ENCODE peak calls at places on chromosomes 16 and 17, in six cellular contexts. One of them, this sample, is unnamed.
A peak's percentile ranks its signal among the peaks of the same experiment; 100 is the strongest.

GRCh38 chr17:77602062-77602746 is 356.3 kb upstream of the TNRC6C start:
- DNase-seq in CD8-positive, alpha-beta T cell: no peak
- DNase-seq in left ventricle myocardium inferior: peak; percentile 73
- DNase-seq in iPS-NIHi11: no peak
- DNase-seq in activated naive CD8-positive, alpha-beta T cell treated with anti-CD3 and anti-CD28 coated beads for 36 hours: no peak
- DNase-seq in fibroblast of mammary gland: peak; percentile 71
- DNase-seq in this sample: peak; percentile 19

GRCh38 chr17:70658840-70659239 is 489.5 kb downstream of the KCNJ2 start:
- DNase-seq in iPS-NIHi11: no peak
- DNase-seq in left ventricle myocardium inferior: no peak
- DNase-seq in fibroblast of mammary gland: no peak
- DNase-seq in CD8-positive, alpha-beta T cell: no peak
- DNase-seq in activated naive CD8-positive, alpha-beta T cell treated with anti-CD3 and anti-CD28 coated beads for 36 hours: no peak
- DNase-seq in this sample: no peak

GRCh38 chr16:57825298-57826039 is 23.2 kb upstream of the KIFC3 start:
- DNase-seq in fibroblast of mammary gland: no peak
- DNase-seq in CD8-positive, alpha-beta T cell: no peak
- DNase-seq in left ventricle myocardium inferior: no peak
- DNase-seq in iPS-NIHi11: no peak
- DNase-seq in activated naive CD8-positive, alpha-beta T cell treated with anti-CD3 and anti-CD28 coated beads for 36 hours: no peak
- DNase-seq in this sample: no peak

GRCh38 chr17:60910415-60910814 is 232.8 kb downstream of the BCAS3 start:
- DNase-seq in CD8-positive, alpha-beta T cell: no peak
- DNase-seq in left ventricle myocardium inferior: no peak
- DNase-seq in iPS-NIHi11: no peak
- DNase-seq in activated naive CD8-positive, alpha-beta T cell treated with anti-CD3 and anti-CD28 coated beads for 36 hours: no peak
- DNase-seq in fibroblast of mammary gland: no peak
- DNase-seq in this sample: no peak

GRCh38 chr17:79573196-79573929 is 37.5 kb downstream of the RBFOX3 start:
- DNase-seq in activated naive CD8-positive, alpha-beta T cell treated with anti-CD3 and anti-CD28 coated beads for 36 hours: no peak
- DNase-seq in left ventricle myocardium inferior: no peak
- DNase-seq in fibroblast of mammary gland: peak; percentile 1
- DNase-seq in iPS-NIHi11: no peak
- DNase-seq in CD8-positive, alpha-beta T cell: no peak
- DNase-seq in this sample: no peak

GRCh38 chr17:50541916-50542688 is 4.9 kb upstream of the SPATA20 start:
- DNase-seq in left ventricle myocardium inferior: peak; percentile 89
- DNase-seq in CD8-positive, alpha-beta T cell: peak; percentile 52
- DNase-seq in iPS-NIHi11: peak; percentile 99
- DNase-seq in fibroblast of mammary gland: peak; percentile 69
- DNase-seq in activated naive CD8-positive, alpha-beta T cell treated with anti-CD3 and anti-CD28 coated beads for 36 hours: peak; percentile 91
- DNase-seq in this sample: peak; percentile 99

GRCh38 chr16:88533945-88534641 is 36.1 kb upstream of the ZC3H18 start:
- DNase-seq in activated naive CD8-positive, alpha-beta T cell treated with anti-CD3 and anti-CD28 coated beads for 36 hours: peak; percentile 85
- DNase-seq in left ventricle myocardium inferior: peak; percentile 83
- DNase-seq in CD8-positive, alpha-beta T cell: peak; percentile 59
- DNase-seq in fibroblast of mammary gland: peak; percentile 38
- DNase-seq in iPS-NIHi11: peak; percentile 98
- DNase-seq in this sample: peak; percentile 97

GRCh38 chr17:4607773-4608187 is 23.5 kb downstream of the SMTNL2 start:
- DNase-seq in CD8-positive, alpha-beta T cell: no peak
- DNase-seq in left ventricle myocardium inferior: peak; percentile 83
- DNase-seq in fibroblast of mammary gland: peak; percentile 63
- DNase-seq in iPS-NIHi11: peak; percentile 30
- DNase-seq in activated naive CD8-positive, alpha-beta T cell treated with anti-CD3 and anti-CD28 coated beads for 36 hours: no peak
- DNase-seq in this sample: no peak

GRCh38 chr17:49707246-49707607 is 537 bp downstream of the SLC35B1 start:
- DNase-seq in left ventricle myocardium inferior: no peak
- DNase-seq in iPS-NIHi11: no peak
- DNase-seq in fibroblast of mammary gland: peak; percentile 14
- DNase-seq in CD8-positive, alpha-beta T cell: no peak
- DNase-seq in activated naive CD8-positive, alpha-beta T cell treated with anti-CD3 and anti-CD28 coated beads for 36 hours: no peak
- DNase-seq in this sample: no peak

GRCh38 chr16:49625311-49626035 is 230.4 kb downstream of the ZNF423 start:
- DNase-seq in left ventricle myocardium inferior: no peak
- DNase-seq in CD8-positive, alpha-beta T cell: no peak
- DNase-seq in fibroblast of mammary gland: no peak
- DNase-seq in activated naive CD8-positive, alpha-beta T cell treated with anti-CD3 and anti-CD28 coated beads for 36 hours: no peak
- DNase-seq in iPS-NIHi11: no peak
- DNase-seq in this sample: no peak

GRCh38 chr16:85446846-85447656 is 166.1 kb upstream of the GSE1 start:
- DNase-seq in CD8-positive, alpha-beta T cell: no peak
- DNase-seq in fibroblast of mammary gland: no peak
- DNase-seq in left ventricle myocardium inferior: no peak
- DNase-seq in iPS-NIHi11: no peak
- DNase-seq in activated naive CD8-positive, alpha-beta T cell treated with anti-CD3 and anti-CD28 coated beads for 36 hours: no peak
- DNase-seq in this sample: peak; percentile 63

GRCh38 chr17:1724351-1724868 is at the start of gene WDR81:
- DNase-seq in CD8-positive, alpha-beta T cell: peak; percentile 57
- DNase-seq in activated naive CD8-positive, alpha-beta T cell treated with anti-CD3 and anti-CD28 coated beads for 36 hours: peak; percentile 90
- DNase-seq in fibroblast of mammary gland: peak; percentile 82
- DNase-seq in left ventricle myocardium inferior: peak; percentile 95
- DNase-seq in iPS-NIHi11: peak; percentile 98
- DNase-seq in this sample: peak; percentile 97

GRCh38 chr17:70539172-70539924 is 370.0 kb downstream of the KCNJ2 start:
- DNase-seq in fibroblast of mammary gland: no peak
- DNase-seq in iPS-NIHi11: peak; percentile 13
- DNase-seq in activated naive CD8-positive, alpha-beta T cell treated with anti-CD3 and anti-CD28 coated beads for 36 hours: no peak
- DNase-seq in CD8-positive, alpha-beta T cell: no peak
- DNase-seq in left ventricle myocardium inferior: no peak
- DNase-seq in this sample: no peak

GRCh38 chr16:74726736-74727135 is 26.1 kb upstream of the MLKL start:
- DNase-seq in iPS-NIHi11: peak; percentile 74
- DNase-seq in activated naive CD8-positive, alpha-beta T cell treated with anti-CD3 and anti-CD28 coated beads for 36 hours: peak; percentile 28
- DNase-seq in fibroblast of mammary gland: peak; percentile 40
- DNase-seq in CD8-positive, alpha-beta T cell: no peak
- DNase-seq in left ventricle myocardium inferior: no peak
- DNase-seq in this sample: no peak